ENCODE peak calls at places on chromosomes 6 and 20, in five cellular contexts. One of them, this sample, is unnamed.

GRCh38 chr6:20415304-20416062 is 13.8 kb downstream of the E2F3 start:
- DNase-seq in caudate nucleus: no peak
- DNase-seq in AG04450: no peak
- DNase-seq in GM23338: no peak
- DNase-seq in MM.1S: no peak
- DNase-seq in this sample: no peak

GRCh38 chr6:1627884-1628550 is 18.3 kb downstream of the FOXC1 start:
- DNase-seq in caudate nucleus: no peak
- DNase-seq in AG04450: no peak
- DNase-seq in GM23338: no peak
- DNase-seq in MM.1S: no peak
- DNase-seq in this sample: no peak

GRCh38 chr20:25220810-25221591 is 25.5 kb downstream of the ENTPD6 start:
- DNase-seq in caudate nucleus: no peak
- DNase-seq in AG04450: no peak
- DNase-seq in GM23338: no peak
- DNase-seq in MM.1S: no peak
- DNase-seq in this sample: no peak

GRCh38 chr6:102415891-102416290 is 1022.4 kb downstream of the GRIK2 start:
- DNase-seq in caudate nucleus: no peak
- DNase-seq in AG04450: no peak
- DNase-seq in GM23338: no peak
- DNase-seq in MM.1S: no peak
- DNase-seq in this sample: no peak

GRCh38 chr20:37384683-37385174 is 38.8 kb downstream of the SRC start:
- DNase-seq in caudate nucleus: no peak
- DNase-seq in AG04450: no peak
- DNase-seq in GM23338: peak
- DNase-seq in MM.1S: peak
- DNase-seq in this sample: no peak

GRCh38 chr6:127328043-127328442 is 15.4 kb downstream of the ECHDC1 start:
- DNase-seq in caudate nucleus: no peak
- DNase-seq in AG04450: no peak
- DNase-seq in GM23338: no peak
- DNase-seq in MM.1S: no peak
- DNase-seq in this sample: no peak

GRCh38 chr20:57672164-57672563 is 37.7 kb downstream of the PMEPA1 start:
- DNase-seq in caudate nucleus: no peak
- DNase-seq in AG04450: no peak
- DNase-seq in GM23338: no peak
- DNase-seq in MM.1S: no peak
- DNase-seq in this sample: no peak

GRCh38 chr20:34220581-34220980 is 20.6 kb upstream of the ASIP start:
- DNase-seq in caudate nucleus: no peak
- DNase-seq in AG04450: no peak
- DNase-seq in GM23338: no peak
- DNase-seq in MM.1S: no peak
- DNase-seq in this sample: peak

GRCh38 chr20:53692465-53693067 is 98.9 kb upstream of the ZNF217 start:
- DNase-seq in caudate nucleus: no peak
- DNase-seq in AG04450: no peak
- DNase-seq in GM23338: no peak
- DNase-seq in MM.1S: no peak
- DNase-seq in this sample: no peak

GRCh38 chr20:4519530-4519929 is 202.2 kb upstream of the PRND start:
- DNase-seq in caudate nucleus: no peak
- DNase-seq in AG04450: no peak
- DNase-seq in GM23338: peak
- DNase-seq in MM.1S: no peak
- DNase-seq in this sample: no peak

GRCh38 chr20:37897008-37897548 is 5.8 kb upstream of the VSTM2L start:
- DNase-seq in caudate nucleus: no peak
- DNase-seq in AG04450: no peak
- DNase-seq in GM23338: peak
- DNase-seq in MM.1S: no peak
- DNase-seq in this sample: no peak

GRCh38 chr6:163513570-163514166 is 99.2 kb downstream of the QKI start:
- DNase-seq in caudate nucleus: no peak
- DNase-seq in AG04450: no peak
- DNase-seq in GM23338: no peak
- DNase-seq in MM.1S: no peak
- DNase-seq in this sample: no peak

GRCh38 chr6:150514806-150515362 is 84.8 kb upstream of the PLEKHG1 start:
- DNase-seq in caudate nucleus: no peak
- DNase-seq in AG04450: no peak
- DNase-seq in GM23338: no peak
- DNase-seq in MM.1S: no peak
- DNase-seq in this sample: no peak

GRCh38 chr20:32302507-32302872 is 25.0 kb downstream of the KIF3B start:
- DNase-seq in caudate nucleus: no peak
- DNase-seq in AG04450: no peak
- DNase-seq in GM23338: peak
- DNase-seq in MM.1S: no peak
- DNase-seq in this sample: no peak
- H3K27ac ChIP-seq in caudate nucleus: no peak
- H3K27ac ChIP-seq in AG04450: no peak
- H3K27ac ChIP-seq in GM23338: no peak
- H3K27ac ChIP-seq in MM.1S: no peak
- H3K27ac ChIP-seq in this sample: no peak

GRCh38 chr6:30510419-30510818 is 21.1 kb downstream of the HLA-E start:
- DNase-seq in caudate nucleus: no peak
- DNase-seq in AG04450: no peak
- DNase-seq in GM23338: no peak
- DNase-seq in MM.1S: no peak
- DNase-seq in this sample: no peak

GRCh38 chr6:30513451-30513850 is 24.1 kb downstream of the HLA-E start:
- DNase-seq in caudate nucleus: no peak
- DNase-seq in AG04450: no peak
- DNase-seq in GM23338: no peak
- DNase-seq in MM.1S: no peak
- DNase-seq in this sample: no peak

GRCh38 chr6:30511147-30511546 is 21.8 kb downstream of the HLA-E start:
- DNase-seq in caudate nucleus: no peak
- DNase-seq in AG04450: no peak
- DNase-seq in GM23338: no peak
- DNase-seq in MM.1S: no peak
- DNase-seq in this sample: no peak

GRCh38 chr6:30508890-30509736 is 19.8 kb downstream of the HLA-E start:
- DNase-seq in caudate nucleus: no peak
- DNase-seq in AG04450: no peak
- DNase-seq in GM23338: no peak
- DNase-seq in MM.1S: peak
- DNase-seq in this sample: no peak

DNA sequence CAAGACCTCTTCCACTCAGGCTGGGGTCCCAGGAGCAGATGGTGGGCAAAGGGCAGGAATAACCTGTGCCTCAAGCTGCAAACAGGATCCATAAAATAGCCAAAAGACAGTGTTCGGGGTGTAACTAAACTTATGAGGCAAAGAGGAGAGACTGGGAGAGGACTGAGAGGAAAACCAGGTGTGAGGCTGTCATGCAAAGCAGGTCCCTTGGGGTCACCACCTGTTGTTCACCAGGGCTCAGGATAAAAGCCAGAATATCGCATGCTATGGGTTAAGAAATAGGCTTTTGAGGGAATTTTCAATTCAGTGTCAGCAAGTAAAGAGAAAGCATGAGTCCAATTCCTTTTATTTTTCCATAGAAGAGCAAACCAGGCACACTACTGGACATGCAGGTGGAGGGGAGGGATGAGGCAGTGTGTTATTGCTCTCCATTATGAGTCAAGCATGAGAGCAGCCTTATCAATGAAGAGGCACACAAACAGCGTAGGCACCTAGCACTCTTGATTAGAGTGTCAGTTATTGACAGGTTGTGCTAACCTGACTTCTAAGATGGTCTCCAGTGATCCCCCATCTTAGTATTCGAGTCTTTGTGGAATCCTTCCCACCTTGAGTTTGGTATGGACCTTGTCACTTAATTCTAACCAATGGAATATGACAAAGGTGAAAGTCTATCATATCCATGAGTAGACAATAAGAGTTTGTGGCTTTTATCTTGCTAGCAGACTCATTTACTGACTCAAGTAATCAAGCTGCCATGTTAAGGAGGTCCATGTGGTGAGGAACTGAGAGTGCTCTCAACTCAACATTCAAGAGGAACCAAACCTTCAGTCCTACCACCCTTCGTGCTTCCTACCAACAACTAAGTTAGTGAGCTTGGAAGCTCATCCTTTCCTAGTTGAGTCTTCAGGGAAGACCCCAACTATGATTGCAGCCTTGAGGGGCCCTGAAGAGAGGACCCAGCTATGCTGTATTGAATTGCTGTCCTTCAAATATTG is 18.8 kb downstream of the HLA-E start:
- DNase-seq in caudate nucleus: no peak
- DNase-seq in AG04450: no peak
- DNase-seq in GM23338: no peak
- DNase-seq in MM.1S: peak
- DNase-seq in this sample: no peak
- H3K27ac ChIP-seq in caudate nucleus: no peak
- H3K27ac ChIP-seq in AG04450: no peak
- H3K27ac ChIP-seq in GM23338: no peak
- H3K27ac ChIP-seq in MM.1S: peak
- H3K27ac ChIP-seq in this sample: no peak

GRCh38 chr6:8194499-8194898 is 92.2 kb upstream of the EEF1E1 start:
- DNase-seq in caudate nucleus: no peak
- DNase-seq in AG04450: no peak
- DNase-seq in GM23338: no peak
- DNase-seq in MM.1S: no peak
- DNase-seq in this sample: no peak

GRCh38 chr6:8191629-8192028 is 89.3 kb upstream of the EEF1E1 start:
- DNase-seq in caudate nucleus: no peak
- DNase-seq in AG04450: no peak
- DNase-seq in GM23338: peak
- DNase-seq in MM.1S: no peak
- DNase-seq in this sample: no peak

GRCh38 chr6:8193541-8193940 is 91.2 kb upstream of the EEF1E1 start:
- DNase-seq in caudate nucleus: no peak
- DNase-seq in AG04450: no peak
- DNase-seq in GM23338: no peak
- DNase-seq in MM.1S: no peak
- DNase-seq in this sample: no peak

GRCh38 chr6:8192067-8192466 is 89.7 kb upstream of the EEF1E1 start:
- DNase-seq in caudate nucleus: no peak
- DNase-seq in AG04450: no peak
- DNase-seq in GM23338: peak
- DNase-seq in MM.1S: no peak
- DNase-seq in this sample: no peak

DNA sequence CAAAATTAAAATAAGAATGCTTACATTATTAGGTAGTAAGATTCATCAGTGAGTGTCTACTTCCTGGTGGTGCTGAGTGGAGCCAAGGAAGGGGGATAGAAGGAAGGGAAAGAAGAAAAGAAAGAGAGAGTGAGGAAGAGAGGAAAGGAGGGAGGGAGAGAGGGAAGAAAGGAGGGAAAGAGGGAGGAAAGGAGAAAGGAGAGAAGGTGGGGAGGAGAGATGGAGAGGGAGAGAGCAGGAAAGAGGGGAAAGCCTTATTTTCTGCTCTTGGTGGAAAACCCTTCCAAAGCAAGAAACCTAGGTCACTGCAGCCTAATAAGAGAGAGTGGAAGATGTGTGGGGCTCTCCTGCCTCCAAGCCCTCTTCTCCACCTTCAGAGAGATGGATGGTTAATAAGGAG is 90.2 kb upstream of the EEF1E1 start:
- DNase-seq in caudate nucleus: no peak
- DNase-seq in AG04450: no peak
- DNase-seq in GM23338: no peak
- DNase-seq in MM.1S: no peak
- DNase-seq in this sample: no peak
- H3K27ac ChIP-seq in caudate nucleus: no peak
- H3K27ac ChIP-seq in AG04450: no peak
- H3K27ac ChIP-seq in GM23338: no peak
- H3K27ac ChIP-seq in MM.1S: no peak
- H3K27ac ChIP-seq in this sample: no peak

GRCh38 chr20:62650551-62651284 is 8.4 kb downstream of the SLCO4A1 start:
- DNase-seq in caudate nucleus: no peak
- DNase-seq in AG04450: no peak
- DNase-seq in GM23338: no peak
- DNase-seq in MM.1S: no peak
- DNase-seq in this sample: no peak
- H3K27ac ChIP-seq in caudate nucleus: no peak
- H3K27ac ChIP-seq in AG04450: no peak
- H3K27ac ChIP-seq in GM23338: no peak
- H3K27ac ChIP-seq in MM.1S: peak
- H3K27ac ChIP-seq in this sample: no peak

GRCh38 chr6:130381012-130381411 is 15.2 kb downstream of the TMEM200A start:
- DNase-seq in caudate nucleus: no peak
- DNase-seq in AG04450: no peak
- DNase-seq in GM23338: no peak
- DNase-seq in MM.1S: no peak
- DNase-seq in this sample: no peak
- H3K27ac ChIP-seq in caudate nucleus: no peak
- H3K27ac ChIP-seq in AG04450: no peak
- H3K27ac ChIP-seq in GM23338: no peak
- H3K27ac ChIP-seq in MM.1S: no peak
- H3K27ac ChIP-seq in this sample: no peak

This sample was measured in epithelial cell of prostate.